ENCODE peak calls at places on chromosomes 3 and 15, in five cellular contexts. One of them, this sample, is unnamed.
A peak's percentile ranks its signal among the peaks of the same experiment; 100 is the strongest.

GRCh38 chr3:14687360-14687759 is 12.4 kb downstream of the C3orf20 start:
- DNase-seq in lower lobe of right lung: no peak
- DNase-seq in astrocyte of the cerebellum: no peak
- DNase-seq in HCT116: no peak
- DNase-seq in PC-9: no peak
- DNase-seq in this sample: no peak

GRCh38 chr15:77251662-77252061 is 168.2 kb downstream of the PEAK1 start:
- DNase-seq in lower lobe of right lung: no peak
- DNase-seq in astrocyte of the cerebellum: no peak
- DNase-seq in HCT116: no peak
- DNase-seq in PC-9: no peak
- DNase-seq in this sample: no peak

GRCh38 chr3:16205156-16205870 is 30.8 kb downstream of the GALNT15 start:
- DNase-seq in lower lobe of right lung: no peak
- DNase-seq in astrocyte of the cerebellum: peak; percentile 69
- DNase-seq in HCT116: no peak
- DNase-seq in PC-9: no peak
- DNase-seq in this sample: no peak

GRCh38 chr3:133797396-133798105 is 8.1 kb upstream of the SRPRB start:
- DNase-seq in lower lobe of right lung: no peak
- DNase-seq in astrocyte of the cerebellum: no peak
- DNase-seq in HCT116: no peak
- DNase-seq in PC-9: peak; percentile 69
- DNase-seq in this sample: no peak

GRCh38 chr3:42402394-42403100 is 7.9 kb downstream of the LYZL4 start:
- DNase-seq in lower lobe of right lung: no peak
- DNase-seq in astrocyte of the cerebellum: peak; percentile 2
- DNase-seq in HCT116: no peak
- DNase-seq in PC-9: no peak
- DNase-seq in this sample: no peak

GRCh38 chr15:78716651-78717050 is 75.6 kb upstream of the CHRNB4 start:
- DNase-seq in lower lobe of right lung: no peak
- DNase-seq in astrocyte of the cerebellum: no peak
- DNase-seq in HCT116: no peak
- DNase-seq in PC-9: no peak
- DNase-seq in this sample: no peak

GRCh38 chr15:55687792-55688191 is 55.2 kb downstream of the PRTG start:
- DNase-seq in lower lobe of right lung: no peak
- DNase-seq in astrocyte of the cerebellum: no peak
- DNase-seq in HCT116: no peak
- DNase-seq in PC-9: no peak
- DNase-seq in this sample: no peak

GRCh38 chr15:71752604-71753289 is 57.6 kb upstream of the NR2E3 start:
- DNase-seq in lower lobe of right lung: no peak
- DNase-seq in astrocyte of the cerebellum: peak; percentile 99
- DNase-seq in HCT116: peak; percentile 65
- DNase-seq in PC-9: no peak
- DNase-seq in this sample: peak; percentile 98

GRCh38 chr15:45456212-45457106 is 66.1 kb downstream of the SLC30A4 start:
- DNase-seq in lower lobe of right lung: peak; percentile 57
- DNase-seq in astrocyte of the cerebellum: peak; percentile 100
- DNase-seq in HCT116: peak; percentile 90
- DNase-seq in PC-9: peak; percentile 92
- DNase-seq in this sample: peak; percentile 95

GRCh38 chr3:13621381-13622221 is 72.7 kb downstream of the FBLN2 start:
- DNase-seq in lower lobe of right lung: no peak
- DNase-seq in astrocyte of the cerebellum: no peak
- DNase-seq in HCT116: no peak
- DNase-seq in PC-9: no peak
- DNase-seq in this sample: no peak

GRCh38 chr3:80308637-80309036 is 540.8 kb upstream of the ROBO1 start:
- DNase-seq in lower lobe of right lung: no peak
- DNase-seq in astrocyte of the cerebellum: no peak
- DNase-seq in HCT116: no peak
- DNase-seq in PC-9: no peak
- DNase-seq in this sample: no peak
- TF ChIP-seq CTCF in lower lobe of right lung: no peak
- TF ChIP-seq CTCF in astrocyte of the cerebellum: no peak
- TF ChIP-seq CTCF in HCT116: no peak
- TF ChIP-seq CTCF in PC-9: no peak
- TF ChIP-seq CTCF in this sample: peak; percentile 11

GRCh38 chr3:115099115-115099884 is 47.8 kb downstream of the ZBTB20 start:
- DNase-seq in lower lobe of right lung: no peak
- DNase-seq in astrocyte of the cerebellum: no peak
- DNase-seq in HCT116: no peak
- DNase-seq in PC-9: no peak
- DNase-seq in this sample: no peak
- H3K4me3 ChIP-seq in lower lobe of right lung: peak overlapping the region; percentile 50
- H3K4me3 ChIP-seq in astrocyte of the cerebellum: peak overlapping the region; percentile 39
- H3K4me3 ChIP-seq in HCT116: no peak overlapping the region
- H3K4me3 ChIP-seq in PC-9: no peak overlapping the region
- H3K4me3 ChIP-seq in this sample: peak overlapping the region; percentile 56

DNA sequence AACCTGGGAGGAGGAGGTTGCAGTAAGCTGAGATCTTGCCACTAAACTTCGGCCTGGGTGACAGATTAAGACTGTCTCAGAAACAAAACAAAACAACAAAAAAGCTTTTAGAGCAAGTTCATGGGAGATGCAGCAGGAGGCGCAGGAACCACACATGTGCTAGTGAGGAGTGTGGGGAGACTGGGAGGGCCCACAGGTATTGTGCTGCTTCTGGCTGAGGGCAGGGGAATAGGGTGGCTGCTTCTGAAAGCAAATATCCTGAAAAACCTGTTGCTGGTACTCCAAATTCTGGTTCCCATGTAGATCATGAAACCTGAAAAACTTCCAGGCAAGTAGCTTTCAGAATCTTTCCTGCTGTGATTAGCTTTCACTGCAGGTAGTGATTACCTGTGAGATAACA is 22.1 kb downstream of the TYRO3 start:
- DNase-seq in lower lobe of right lung: no peak
- DNase-seq in astrocyte of the cerebellum: no peak
- DNase-seq in HCT116: peak; percentile 19
- DNase-seq in PC-9: peak; percentile 83
- DNase-seq in this sample: no peak
- TF ChIP-seq CTCF in lower lobe of right lung: peak; percentile 14
- TF ChIP-seq CTCF in astrocyte of the cerebellum: no peak
- TF ChIP-seq CTCF in HCT116: peak; percentile 56
- TF ChIP-seq CTCF in PC-9: peak; percentile 71
- TF ChIP-seq CTCF in this sample: peak; percentile 54

DNA sequence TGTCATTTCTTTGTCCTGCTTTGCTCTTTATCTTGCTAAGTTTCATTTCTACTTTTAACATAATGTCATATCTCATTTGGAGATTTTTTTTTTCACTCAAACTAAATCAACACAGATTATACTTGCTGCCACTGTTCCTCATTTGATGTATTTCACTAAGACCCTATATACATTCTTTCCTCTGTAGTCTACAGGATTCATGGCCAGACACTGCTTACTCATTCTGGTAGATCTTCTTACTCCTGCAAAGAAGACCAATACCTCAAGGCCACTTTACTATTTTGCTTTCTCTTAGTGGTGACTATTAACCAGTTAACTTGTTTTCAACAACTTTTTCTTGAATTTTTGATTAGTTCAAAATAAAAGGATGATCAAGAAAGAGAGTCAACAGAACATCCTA is 26.6 kb downstream of the SLC24A5 start:
- DNase-seq in lower lobe of right lung: no peak
- DNase-seq in astrocyte of the cerebellum: no peak
- DNase-seq in HCT116: no peak
- DNase-seq in PC-9: no peak
- DNase-seq in this sample: no peak
- H3K4me3 ChIP-seq in lower lobe of right lung: no peak overlapping the region
- H3K4me3 ChIP-seq in astrocyte of the cerebellum: no peak overlapping the region
- H3K4me3 ChIP-seq in HCT116: no peak overlapping the region
- H3K4me3 ChIP-seq in PC-9: no peak overlapping the region
- H3K4me3 ChIP-seq in this sample: no peak overlapping the region

GRCh38 chr3:162996368-162996767 is 1499.8 kb downstream of the OTOL1 start:
- DNase-seq in lower lobe of right lung: no peak
- DNase-seq in astrocyte of the cerebellum: no peak
- DNase-seq in HCT116: no peak
- DNase-seq in PC-9: no peak
- DNase-seq in this sample: no peak

GRCh38 chr3:162998205-162998604 is 1501.6 kb downstream of the OTOL1 start:
- DNase-seq in lower lobe of right lung: no peak
- DNase-seq in astrocyte of the cerebellum: no peak
- DNase-seq in HCT116: no peak
- DNase-seq in PC-9: no peak
- DNase-seq in this sample: no peak

GRCh38 chr3:162992741-162993140 is 1496.1 kb downstream of the OTOL1 start:
- DNase-seq in lower lobe of right lung: no peak
- DNase-seq in astrocyte of the cerebellum: no peak
- DNase-seq in HCT116: no peak
- DNase-seq in PC-9: no peak
- DNase-seq in this sample: no peak

GRCh38 chr3:162994165-162994564 is 1497.6 kb downstream of the OTOL1 start:
- DNase-seq in lower lobe of right lung: no peak
- DNase-seq in astrocyte of the cerebellum: no peak
- DNase-seq in HCT116: no peak
- DNase-seq in PC-9: no peak
- DNase-seq in this sample: no peak
- TF ChIP-seq CTCF in lower lobe of right lung: no peak
- TF ChIP-seq CTCF in astrocyte of the cerebellum: no peak
- TF ChIP-seq CTCF in HCT116: no peak
- TF ChIP-seq CTCF in PC-9: no peak
- TF ChIP-seq CTCF in this sample: no peak

GRCh38 chr3:56758539-56758981 is 43.2 kb downstream of the ARHGEF3 start:
- DNase-seq in lower lobe of right lung: peak; percentile 55
- DNase-seq in astrocyte of the cerebellum: peak; percentile 67
- DNase-seq in HCT116: peak; percentile 66
- DNase-seq in PC-9: peak; percentile 95
- DNase-seq in this sample: peak; percentile 97
- H3K4me3 ChIP-seq in lower lobe of right lung: peak overlapping the region; percentile 12
- H3K4me3 ChIP-seq in astrocyte of the cerebellum: no peak overlapping the region
- H3K4me3 ChIP-seq in HCT116: no peak overlapping the region
- H3K4me3 ChIP-seq in PC-9: peak overlapping the region; percentile 30
- H3K4me3 ChIP-seq in this sample: peak overlapping the region; percentile 34

GRCh38 chr3:37330466-37330865 is 156.1 kb upstream of the LRRFIP2 start:
- DNase-seq in lower lobe of right lung: no peak
- DNase-seq in astrocyte of the cerebellum: no peak
- DNase-seq in HCT116: no peak
- DNase-seq in PC-9: no peak
- DNase-seq in this sample: no peak
- TF ChIP-seq CTCF in lower lobe of right lung: no peak
- TF ChIP-seq CTCF in astrocyte of the cerebellum: no peak
- TF ChIP-seq CTCF in HCT116: no peak
- TF ChIP-seq CTCF in PC-9: no peak
- TF ChIP-seq CTCF in this sample: no peak

DNA sequence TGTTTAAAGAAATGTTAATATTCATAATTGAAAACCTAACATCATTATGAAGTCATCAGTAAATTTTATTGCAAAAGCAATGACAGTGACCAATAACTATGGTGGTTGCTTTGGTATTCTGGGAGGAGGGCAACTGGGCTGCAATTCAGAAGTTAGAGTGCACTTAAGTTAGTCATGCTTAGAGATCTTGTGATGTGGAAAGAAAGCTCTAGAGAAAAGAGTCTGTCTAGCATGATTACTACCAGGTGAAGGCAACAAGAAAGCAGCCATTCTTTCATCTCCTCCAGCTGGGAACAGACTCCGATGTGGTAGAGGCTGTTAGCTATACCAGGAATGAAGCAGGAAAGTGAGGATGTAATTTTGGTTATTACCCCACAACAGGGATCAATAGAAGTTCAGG is 625.6 kb downstream of the SI start:
- DNase-seq in lower lobe of right lung: no peak
- DNase-seq in astrocyte of the cerebellum: no peak
- DNase-seq in HCT116: no peak
- DNase-seq in PC-9: no peak
- DNase-seq in this sample: no peak
- H3K4me3 ChIP-seq in lower lobe of right lung: no peak overlapping the region
- H3K4me3 ChIP-seq in astrocyte of the cerebellum: no peak overlapping the region
- H3K4me3 ChIP-seq in HCT116: no peak overlapping the region
- H3K4me3 ChIP-seq in PC-9: no peak overlapping the region
- H3K4me3 ChIP-seq in this sample: no peak overlapping the region